ENCODE peak calls at places on chromosome 19, in seven cellular contexts. I is lower lobe of right lung, U is A549, O is hepatocyte, B is pancreas, D is fibroblast of lung, J is left lung. T is an unnamed sample.
A peak's percentile ranks its signal among the peaks of the same experiment; 100 is the strongest.

GRCh38 chr19:39499082-39499642 is 415 bp downstream of the DLL3 start:
- DNase-seq in I (no peak), U (no peak), O (peak; percentile 31), B (no peak), D (peak; percentile 16), J (no peak), T (peak; percentile 46)

GRCh38 chr19:2477732-2478191 is 1.8 kb downstream of the GADD45B start:
- DNase-seq in I (peak; percentile 55), U (peak; percentile 63), O (peak; percentile 29), B (no peak), D (peak; percentile 64), J (peak; percentile 68), T (no peak)

GRCh38 chr19:13234518-13234917 is 84.3 kb downstream of the IER2 start:
- DNase-seq in I (peak; percentile 59), U (peak; percentile 51), O (peak; percentile 62), B (peak; percentile 85), D (peak; percentile 9), J (peak; percentile 60), T (peak; percentile 77)

GRCh38 chr19:1016647-1017114 is 4.2 kb downstream of the TMEM259 start:
- DNase-seq in I (no peak), U (peak; percentile 60), O (peak; percentile 70), B (no peak), D (peak; percentile 82), J (no peak), T (no peak)

GRCh38 chr19:46131485-46132143 is 7.1 kb upstream of the IGFL3 start:
- DNase-seq in I (no peak), U (no peak), O (no peak), B (no peak), D (peak; percentile 53), J (no peak), T (no peak)

GRCh38 chr19:56110515-56111448 is 10.3 kb downstream of the ZNF787 start:
- DNase-seq in I (peak; percentile 74), U (no peak), O (peak; percentile 75), B (peak; percentile 75), D (no peak), J (peak; percentile 75), T (peak; percentile 39)

GRCh38 chr19:1810439-1811160 is 1.5 kb downstream of the ATP8B3 start:
- DNase-seq in I (no peak), U (no peak), O (no peak), B (no peak), D (no peak), J (no peak), T (peak; percentile 55)

GRCh38 chr19:30096596-30097370 is 154.7 kb downstream of the URI1 start:
- DNase-seq in I (no peak), U (no peak), O (no peak), B (no peak), D (no peak), J (no peak), T (no peak)

GRCh38 chr19:13962738-13963602 is 10.7 kb downstream of the DCAF15 start:
- DNase-seq in I (no peak), U (no peak), O (peak; percentile 12), B (no peak), D (peak; percentile 54), J (no peak), T (no peak)

GRCh38 chr19:6976197-6976596 is 45.0 kb downstream of the MBD3L2B start:
- DNase-seq in I (no peak), U (no peak), O (no peak), B (no peak), D (no peak), J (no peak), T (no peak)

GRCh38 chr19:6729573-6730152 is 7.7 kb downstream of the GPR108 start:
- DNase-seq in I (no peak), U (no peak), O (no peak), B (no peak), D (no peak), J (no peak), T (no peak)

GRCh38 chr19:1266818-1267440 is 2.2 kb upstream of the CIRBP start:
- DNase-seq in I (peak; percentile 86), U (peak; percentile 56), O (peak; percentile 87), B (peak; percentile 96), D (no peak), J (no peak), T (peak; percentile 68)

GRCh38 chr19:40445945-40446784 is 2.0 kb upstream of the SERTAD3 start:
- DNase-seq in I (no peak), U (peak; percentile 73), O (peak; percentile 87), B (no peak), D (no peak), J (no peak), T (peak; percentile 59)

GRCh38 chr19:13849991-13850909 is 26.7 kb upstream of the NANOS3 start:
- DNase-seq in I (peak; percentile 91), U (peak; percentile 83), O (peak; percentile 96), B (peak; percentile 96), D (peak; percentile 56), J (peak; percentile 84), T (no peak)

GRCh38 chr19:45601115-45601514 is 897 bp downstream of the GPR4 start:
- DNase-seq in I (no peak), U (no peak), O (no peak), B (no peak), D (no peak), J (no peak), T (no peak)

GRCh38 chr19:10223488-10224213 is 7.5 kb downstream of the S1PR2 start:
- DNase-seq in I (no peak), U (no peak), O (no peak), B (no peak), D (no peak), J (no peak), T (no peak)

GRCh38 chr19:38838208-38838985 is 6.8 kb upstream of the ECH1 start:
- DNase-seq in I (no peak), U (peak; percentile 62), O (peak; percentile 85), B (no peak), D (no peak), J (no peak), T (no peak)

GRCh38 chr19:2491130-2491801 is 15.3 kb downstream of the GADD45B start:
- DNase-seq in I (peak; percentile 92), U (peak; percentile 81), O (peak; percentile 46), B (peak; percentile 96), D (peak; percentile 92), J (peak; percentile 85), T (no peak)

GRCh38 chr19:33904681-33905080 is 108.0 kb downstream of the KCTD15 start:
- DNase-seq in I (no peak), U (peak; percentile 31), O (peak; percentile 49), B (peak; percentile 73), D (peak; percentile 29), J (no peak), T (no peak)

GRCh38 chr19:6249296-6249695 is 30.5 kb downstream of the MLLT1 start:
- DNase-seq in I (peak; percentile 16), U (no peak), O (no peak), B (no peak), D (peak; percentile 51), J (no peak), T (no peak)

GRCh38 chr19:2816641-2817040 is 3.0 kb upstream of the ZNF554 start:
- DNase-seq in I (no peak), U (no peak), O (no peak), B (no peak), D (no peak), J (no peak), T (no peak)

GRCh38 chr19:35144259-35144599 is 1.2 kb downstream of the FXYD7 start:
- DNase-seq in I (no peak), U (no peak), O (no peak), B (no peak), D (no peak), J (no peak), T (no peak)

DNA sequence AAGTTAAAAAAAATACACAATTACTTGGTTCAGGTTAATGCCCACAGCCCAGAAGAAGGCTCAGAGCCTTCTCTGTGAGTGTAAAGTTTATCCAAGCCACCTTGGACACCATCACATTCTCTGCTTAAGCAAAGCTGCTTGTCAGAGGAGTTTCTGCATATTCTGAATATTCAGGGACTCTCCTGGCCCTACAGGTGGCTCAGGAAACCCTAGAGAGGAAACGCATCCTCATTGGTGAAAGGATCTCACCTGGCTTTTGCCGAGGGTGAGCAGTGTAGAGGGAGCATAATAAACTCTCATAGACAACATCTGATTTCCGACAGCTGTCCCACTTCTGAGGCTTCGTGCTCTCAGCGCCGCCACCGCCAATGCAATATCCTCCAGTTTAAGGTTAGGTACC is 239.9 kb upstream of the TSHZ3 start:
- DNase-seq in I (no peak), U (no peak), O (no peak), B (no peak), D (no peak), J (no peak), T (no peak)
- H3K4me3 ChIP-seq in I (no peak overlapping the region), U (no peak overlapping the region), O (no peak overlapping the region), B (no peak overlapping the region), D (no peak overlapping the region), J (no peak overlapping the region), T (no peak overlapping the region)

GRCh38 chr19:12015753-12016116 is 19.7 kb downstream of the ZNF433 start:
- DNase-seq in I (no peak), U (no peak), O (no peak), B (no peak), D (peak; percentile 15), J (no peak), T (no peak)
- H3K9me3 ChIP-seq in I (peaks cover 75% of the 10 kb centered on the region), U (peaks cover 12% of the 10 kb centered on the region), O (peaks cover 69% of the 10 kb centered on the region), B (no peaks in the 10 kb centered on the region), D (peaks cover 4% of the 10 kb centered on the region), J (peaks cover 100% of the 10 kb centered on the region), T (peaks cover 21% of the 10 kb centered on the region)

DNA sequence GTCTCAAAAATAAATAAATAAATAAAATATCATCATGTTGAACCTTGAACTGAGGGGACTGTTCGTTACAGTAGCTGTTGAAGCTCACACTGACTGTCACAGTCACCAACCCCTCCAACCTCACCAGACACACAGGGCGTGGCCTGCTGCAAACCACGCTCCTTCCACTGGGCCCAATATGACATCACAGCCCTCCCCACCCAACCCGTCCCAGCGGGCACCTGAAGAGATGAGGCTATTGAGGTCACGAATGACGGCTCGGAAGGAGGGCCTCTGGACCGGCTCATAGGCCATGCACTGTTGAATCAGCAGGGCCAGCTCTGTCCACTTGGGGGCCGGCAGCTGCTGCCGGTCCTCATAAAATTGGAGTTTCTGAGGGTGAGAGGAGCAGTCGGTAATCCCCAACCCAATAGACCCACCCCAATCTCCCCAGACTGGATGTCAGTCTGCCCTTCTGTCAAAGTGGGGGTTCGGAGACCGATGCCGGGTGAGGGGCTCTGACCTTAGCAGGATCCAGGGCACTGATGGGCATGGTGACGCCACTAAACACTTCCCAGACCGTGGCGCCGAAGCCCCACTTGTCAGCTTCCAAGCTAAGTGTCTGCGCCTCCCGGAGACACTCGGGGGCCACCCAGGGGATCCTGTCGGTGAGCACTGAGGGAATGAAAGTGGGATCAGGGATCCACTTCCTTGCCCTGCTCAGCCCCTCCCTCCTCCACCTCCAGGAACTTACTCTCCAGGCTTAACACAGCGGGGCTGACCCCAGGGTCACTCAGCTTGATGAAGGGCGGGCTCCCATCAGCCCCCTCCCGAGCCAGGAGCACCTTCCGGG is 13.2 kb downstream of the JAK3 start:
- DNase-seq in I (no peak), U (peak; percentile 35), O (no peak), B (no peak), D (no peak), J (no peak), T (peak; percentile 18)
- H3K4me3 ChIP-seq in I (no peak overlapping the region), U (no peak overlapping the region), O (no peak overlapping the region), B (no peak overlapping the region), D (no peak overlapping the region), J (no peak overlapping the region), T (no peak overlapping the region)

GRCh38 chr19:19937403-19937802 is 36.7 kb downstream of the ZNF93 start:
- DNase-seq in I (no peak), U (no peak), O (no peak), B (no peak), D (no peak), J (no peak), T (no peak)
- H3K9me3 ChIP-seq in I (peaks cover 63% of the 10 kb centered on the region), U (peaks cover 4% of the 10 kb centered on the region), O (peaks cover 37% of the 10 kb centered on the region), B (peaks cover 4% of the 10 kb centered on the region), D (no peaks in the 10 kb centered on the region), J (peaks cover 97% of the 10 kb centered on the region), T (peaks cover 28% of the 10 kb centered on the region)

T was measured in WERI-Rb-1.